ENCODE peak calls at places on chromosomes 4 and X, in four cellular contexts. W is H1, E is HCT116, S is GM12878. Y is an unnamed sample.

GRCh38 chr4:120922390-120923200 is at the start of gene PRDM5:
- DNase-seq in W (peak), E (no peak), S (no peak), Y (no peak)

GRCh38 chr4:57037982-57038604 is 59.4 kb downstream of the POLR2B start:
- DNase-seq in S (no peak), W (peak), E (peak), Y (peak)

GRCh38 chr4:107258359-107258758 is 222.2 kb upstream of the DKK2 start:
- DNase-seq in E (no peak), S (no peak), W (no peak), Y (no peak)

GRCh38 chr4:89719536-89719935 is 117.4 kb downstream of the SNCA start:
- DNase-seq in S (no peak), W (no peak), E (no peak), Y (no peak)

GRCh38 chr4:150119492-150119891 is 41.2 kb downstream of the DCLK2 start:
- DNase-seq in W (no peak), E (no peak), S (no peak), Y (no peak)

GRCh38 chr4:145216532-145216931 is 36.1 kb upstream of the OTUD4 start:
- DNase-seq in E (peak), S (no peak), W (no peak), Y (no peak)

GRCh38 chr4:186725422-186726149 is 1.9 kb upstream of the FAT1 start:
- DNase-seq in W (peak), S (no peak), E (peak), Y (peak)

GRCh38 chrX:65932173-65933084 is 107.5 kb downstream of the VSIG4 start:
- DNase-seq in E (peak), W (no peak), S (no peak), Y (peak)

GRCh38 chrX:8864151-8864550 is 63.0 kb upstream of the FAM9A start:
- DNase-seq in W (no peak), S (no peak), E (no peak), Y (no peak)

GRCh38 chrX:37701588-37701987 is 16.0 kb downstream of the XK start:
- DNase-seq in E (no peak), W (no peak), S (no peak), Y (no peak)

GRCh38 chr4:137509855-137510282 is 22.4 kb downstream of the PCDH18 start:
- DNase-seq in E (peak), W (no peak), S (no peak), Y (no peak)

GRCh38 chr4:56038763-56039162 is 90.0 kb downstream of the CEP135 start:
- DNase-seq in E (no peak), W (no peak), S (no peak), Y (no peak)

GRCh38 chr4:39526283-39526682 is 956 bp downstream of the UGDH start:
- DNase-seq in W (no peak), S (no peak), E (no peak), Y (peak)

GRCh38 chr4:41098093-41098492 is 116.2 kb downstream of the APBB2 start:
- DNase-seq in W (no peak), S (no peak), E (no peak), Y (no peak)

GRCh38 chr4:88989990-88990389 is 67.0 kb downstream of the FAM13A start:
- DNase-seq in W (no peak), E (no peak), S (no peak), Y (no peak)

GRCh38 chr4:123421227-123421941 is 24.8 kb downstream of the SPRY1 start:
- DNase-seq in S (no peak), E (no peak), W (no peak), Y (no peak)

GRCh38 chr4:37245391-37245954 is 930 bp downstream of the NWD2 start:
- DNase-seq in S (no peak), E (no peak), W (no peak), Y (no peak)
- TF ChIP-seq EGR1 in S (no peak), E (no peak), W (no peak), Y (no peak)

GRCh38 chrX:68428431-68428830 is 4.9 kb downstream of the OPHN1 start:
- DNase-seq in E (no peak), W (no peak), S (no peak), Y (no peak)
- TF ChIP-seq EGR1 in E (no peak), W (no peak), S (no peak), Y (no peak)

GRCh38 chrX:130482871-130483270 is 81.1 kb downstream of the RBMX2 start:
- DNase-seq in W (no peak), E (no peak), S (no peak), Y (no peak)
- TF ChIP-seq EGR1 in W (no peak), E (no peak), S (no peak), Y (no peak)

GRCh38 chr4:168993724-168994510 is 16.1 kb downstream of the CBR4 start:
- DNase-seq in S (no peak), W (no peak), E (no peak), Y (no peak)
- TF ChIP-seq EGR1 in S (no peak), W (no peak), E (no peak), Y (no peak)

GRCh38 chr4:129822708-129823504 is 727.0 kb downstream of the C4orf33 start:
- DNase-seq in E (peak), S (no peak), W (no peak), Y (no peak)
- TF ChIP-seq EGR1 in E (no peak), S (no peak), W (no peak), Y (no peak)

GRCh38 chr4:182141623-182142022 is 101.6 kb upstream of the TENM3 start:
- DNase-seq in S (no peak), E (no peak), W (no peak), Y (no peak)

GRCh38 chr4:182140547-182140946 is 102.7 kb upstream of the TENM3 start:
- DNase-seq in S (no peak), W (peak), E (no peak), Y (no peak)

GRCh38 chr4:182141046-182141445 is 102.2 kb upstream of the TENM3 start:
- DNase-seq in S (no peak), E (no peak), W (peak), Y (no peak)

GRCh38 chr4:182137343-182137742 is 105.9 kb upstream of the TENM3 start:
- DNase-seq in E (no peak), S (no peak), W (no peak), Y (no peak)

DNA sequence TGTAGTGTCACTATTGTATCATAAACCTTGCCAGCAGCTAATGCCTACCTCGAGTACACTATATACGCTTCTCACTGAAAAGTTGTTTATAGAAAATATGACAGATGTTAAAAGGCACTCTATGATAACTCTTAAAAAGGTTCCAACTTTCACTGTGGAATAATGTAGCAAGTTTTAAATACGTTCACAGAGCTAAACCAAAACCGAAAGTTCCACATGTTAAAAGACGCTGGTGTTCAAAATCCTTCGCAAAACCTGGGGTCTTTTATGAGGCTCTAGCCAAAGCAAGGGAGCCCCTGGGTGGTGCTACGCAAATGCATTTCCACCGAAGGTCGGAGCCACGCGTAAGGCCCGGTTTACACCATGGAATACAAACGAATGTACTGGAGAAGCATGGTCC is 103.7 kb upstream of the TENM3 start:
- DNase-seq in E (no peak), W (no peak), S (no peak), Y (no peak)
- TF ChIP-seq EGR1 in E (no peak), W (no peak), S (no peak), Y (no peak)

GRCh38 chrX:41732260-41732659 is 8.3 kb downstream of the GPR82 start:
- DNase-seq in S (no peak), E (no peak), W (no peak), Y (no peak)

GRCh38 chrX:41737065-41737464 is 13.1 kb downstream of the GPR82 start:
- DNase-seq in W (no peak), E (no peak), S (no peak), Y (peak)

GRCh38 chrX:41733939-41734338 is 10.0 kb downstream of the GPR82 start:
- DNase-seq in W (no peak), S (peak), E (no peak), Y (no peak)

GRCh38 chrX:41730101-41730500 is 6.1 kb downstream of the GPR82 start:
- DNase-seq in S (no peak), W (no peak), E (no peak), Y (no peak)

DNA sequence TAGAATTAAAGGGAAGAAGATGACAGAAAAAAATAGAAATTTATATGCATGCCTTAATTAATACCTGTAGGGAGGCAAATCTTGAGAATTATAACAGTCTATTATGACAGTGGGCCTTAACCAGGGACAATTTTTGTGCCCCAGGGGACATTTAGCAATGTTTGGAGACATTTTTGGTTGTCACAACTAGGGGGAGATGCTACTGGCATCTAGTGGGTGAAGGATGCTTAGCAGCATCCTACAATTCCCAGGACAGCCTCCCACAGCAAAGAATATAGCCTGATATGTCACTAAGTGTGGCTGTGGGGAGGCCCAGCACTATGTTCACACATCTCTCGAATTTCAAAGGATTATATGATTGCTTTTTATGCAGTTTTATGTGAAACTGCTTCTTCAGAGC is 10.5 kb downstream of the GPR82 start:
- DNase-seq in E (peak), S (no peak), W (no peak), Y (no peak)
- TF ChIP-seq EGR1 in E (no peak), S (no peak), W (no peak), Y (no peak)

GRCh38 chr4:38287090-38287843 is 327.1 kb downstream of the PTTG2 start:
- DNase-seq in S (no peak), E (no peak), W (no peak), Y (no peak)
- TF ChIP-seq EGR1 in S (no peak), E (no peak), W (no peak), Y (no peak)

Y was measured in K562.